ENCODE peak calls at places on chromosomes 1 and 21, in seven cellular contexts. P is ovary, K is prostate gland, I is gastrocnemius medialis, R is WTC11, H is esophagus squamous epithelium, J is AG09309. Y is an unnamed sample.

GRCh38 chr1:12203216-12204007 is 26.4 kb upstream of the VPS13D start:
- DNase-seq in H (no peak), P (no peak), R (no peak), K (no peak), I (no peak), J (no peak), Y (no peak)

GRCh38 chr1:85396194-85396593 is 68.8 kb downstream of the DDAH1 start:
- DNase-seq in J (no peak), R (no peak), K (no peak), I (no peak), H (no peak), P (no peak), Y (no peak)

GRCh38 chr1:201149400-201149799 is 4.9 kb downstream of the TMEM9 start:
- DNase-seq in P (no peak), J (no peak), H (no peak), I (no peak), K (no peak), R (no peak), Y (no peak)

GRCh38 chr1:224014328-224014649 is 99.6 kb upstream of the FBXO28 start:
- DNase-seq in H (no peak), P (no peak), I (no peak), J (no peak), K (no peak), R (no peak), Y (no peak)

GRCh38 chr1:15020943-15021745 is 132.4 kb upstream of the TMEM51 start:
- DNase-seq in H (no peak), I (no peak), J (no peak), P (no peak), R (no peak), K (no peak), Y (no peak)

GRCh38 chr1:109902204-109902985 is 8.3 kb upstream of the CSF1 start:
- DNase-seq in P (no peak), J (no peak), H (no peak), R (no peak), I (no peak), K (no peak), Y (no peak)

GRCh38 chr1:235640580-235640979 is 9.0 kb downstream of the GNG4 start:
- DNase-seq in J (no peak), K (no peak), P (no peak), I (no peak), H (no peak), R (no peak), Y (no peak)

GRCh38 chr21:35257413-35257812 is 208.3 kb upstream of the RUNX1 start:
- DNase-seq in H (no peak), R (no peak), J (peak; percentile 73), I (peak; percentile 83), P (no peak), K (peak; percentile 44), Y (peak; percentile 70)

GRCh38 chr1:225454733-225455132 is 26.9 kb upstream of the LBR start:
- DNase-seq in H (no peak), R (no peak), K (no peak), P (no peak), J (peak; percentile 41), I (no peak), Y (no peak)

GRCh38 chr21:33036430-33037162 is 10.9 kb downstream of the OLIG2 start:
- DNase-seq in I (no peak), P (no peak), R (no peak), H (no peak), J (peak; percentile 13), K (no peak), Y (no peak)

GRCh38 chr1:89955806-89956205 is 39.1 kb upstream of the ZNF326 start:
- DNase-seq in J (no peak), H (no peak), P (no peak), R (no peak), K (no peak), I (no peak), Y (no peak)

GRCh38 chr1:68848017-68848416 is 351.1 kb upstream of the DEPDC1 start:
- DNase-seq in P (no peak), J (no peak), H (no peak), I (no peak), R (no peak), K (no peak), Y (no peak)

GRCh38 chr1:226560243-226560642 is 11.7 kb downstream of the STUM start:
- DNase-seq in H (no peak), K (no peak), P (no peak), J (no peak), I (no peak), R (no peak), Y (no peak)

DNA sequence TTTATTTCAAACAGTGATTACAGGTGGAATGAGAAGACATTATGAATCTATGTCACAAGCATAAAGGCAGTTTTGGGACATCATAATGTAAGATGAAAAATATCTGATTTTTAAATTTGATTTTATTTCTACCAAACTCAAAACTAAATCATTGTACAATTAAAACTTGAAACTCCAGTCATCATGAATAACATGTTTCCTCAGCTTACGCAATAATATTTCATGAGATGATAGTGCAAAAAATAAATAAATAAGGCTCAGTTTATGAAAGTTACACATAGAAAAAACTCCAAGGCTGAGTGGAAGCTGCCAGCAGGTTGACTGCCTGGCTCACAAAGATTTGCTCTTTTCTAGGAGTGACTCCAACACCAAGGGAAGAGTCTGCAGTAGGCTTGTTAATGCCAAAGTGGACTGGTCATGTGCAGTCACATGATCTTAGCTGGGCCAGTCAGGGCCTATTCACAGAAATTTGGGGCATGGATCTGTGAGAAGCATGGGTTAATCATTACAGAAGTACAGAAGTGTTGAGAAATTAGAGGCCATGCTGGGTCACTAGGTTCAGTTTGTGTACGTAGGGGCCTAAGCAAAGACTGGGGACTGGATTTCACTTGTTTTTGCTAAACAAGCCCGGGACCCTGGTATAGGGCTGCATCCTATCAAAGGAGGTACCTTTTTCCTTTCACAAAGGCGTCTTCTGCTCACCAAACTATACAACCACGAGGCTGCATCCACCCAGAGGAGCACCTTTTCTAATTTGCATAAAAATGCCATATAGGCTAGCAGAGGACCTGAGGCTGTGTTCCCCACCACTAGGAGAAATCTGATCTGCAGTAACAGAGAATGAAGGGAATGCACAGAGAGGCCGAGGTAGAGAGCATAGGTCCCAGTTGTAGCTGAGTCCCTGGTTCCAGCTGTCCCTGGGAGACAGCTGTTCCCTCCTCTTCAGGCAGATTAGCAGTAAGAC is 4.9 kb upstream of the ABCA4 start:
- DNase-seq in K (no peak), H (no peak), I (no peak), R (no peak), P (no peak), J (no peak), Y (no peak)
- TF ChIP-seq CTCF in K (no peak), H (no peak), I (no peak), R (no peak), P (no peak), J (no peak), Y (no peak)

DNA sequence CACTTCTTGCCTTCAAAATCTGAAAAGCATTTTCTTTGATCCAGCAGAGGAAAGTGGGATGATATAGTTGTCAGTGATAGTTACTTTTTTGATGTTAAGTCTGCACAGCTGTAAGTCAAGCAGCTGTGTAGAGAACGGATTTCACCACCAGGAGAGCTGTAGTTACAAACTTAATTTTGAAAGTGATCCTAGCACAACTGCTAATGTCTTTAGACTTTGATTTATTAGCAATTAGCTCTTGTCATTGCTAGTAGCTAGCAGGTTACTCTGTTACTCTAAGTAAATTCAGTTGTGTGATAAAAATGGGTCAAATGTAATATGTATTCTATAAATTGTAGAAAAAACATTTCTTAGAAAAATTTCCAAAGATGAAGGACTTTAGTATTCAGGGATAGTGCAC is 46.0 kb downstream of the ALG6 start:
- DNase-seq in H (no peak), R (no peak), J (no peak), I (no peak), K (no peak), P (no peak), Y (no peak)
- TF ChIP-seq CTCF in H (no peak), R (no peak), J (no peak), I (no peak), K (no peak), P (no peak), Y (no peak)

GRCh38 chr1:161864577-161864976 is 98.5 kb downstream of the ATF6 start:
- DNase-seq in K (no peak), P (no peak), I (no peak), J (no peak), H (no peak), R (no peak), Y (no peak)
- TF ChIP-seq CTCF in K (no peak), P (no peak), I (no peak), J (peak; percentile 54), H (no peak), R (no peak), Y (peak; percentile 41)

GRCh38 chr1:115089443-115090340 is at the start of gene TSPAN2:
- DNase-seq in J (no peak), H (no peak), R (peak; percentile 95), K (peak; percentile 73), P (peak; percentile 62), I (no peak), Y (peak; percentile 72)
- TF ChIP-seq CTCF in J (peak; percentile 40), H (no peak), R (no peak), K (no peak), P (no peak), I (peak; percentile 14), Y (peak; percentile 32)

Y was measured in RWPE2.